ENCODE peak calls at places on chromosomes 6 and 20, in four cellular contexts. S is AG04450; E is naive thymus-derived CD4-positive, alpha-beta T cell; Y is AG10803. B is an unnamed sample.
A peak's percentile ranks its signal among the peaks of the same experiment; 100 is the strongest.

GRCh38 chr6:105359419-105360366 is 43.2 kb downstream of the PREP start:
- DNase-seq in S (peak; percentile 81), E (no peak), Y (peak; percentile 93), B (peak; percentile 69)

GRCh38 chr6:37459981-37460800 is 27.2 kb downstream of the CMTR1 start:
- DNase-seq in S (no peak), E (no peak), Y (no peak), B (no peak)

GRCh38 chr20:34112600-34113061 is 588 bp upstream of the EIF2S2 start:
- DNase-seq in S (no peak), E (no peak), Y (peak; percentile 55), B (peak; percentile 13)

GRCh38 chr6:92577077-92577719 is 842.2 kb downstream of the EPHA7 start:
- DNase-seq in S (peak; percentile 10), E (no peak), Y (peak; percentile 68), B (no peak)

GRCh38 chr6:11970114-11970513 is 42.0 kb upstream of the HIVEP1 start:
- DNase-seq in S (no peak), E (no peak), Y (no peak), B (no peak)

GRCh38 chr6:71855406-71855805 is 30.9 kb upstream of the RIMS1 start:
- DNase-seq in S (no peak), E (no peak), Y (peak; percentile 9), B (no peak)

GRCh38 chr6:167811689-167812487 is 14.8 kb upstream of the AFDN start:
- DNase-seq in S (no peak), E (no peak), Y (no peak), B (no peak)

GRCh38 chr6:110355727-110356126 is 2.4 kb downstream of the METTL24 start:
- DNase-seq in S (no peak), E (no peak), Y (no peak), B (no peak)

GRCh38 chr20:58043122-58043865 is 185.2 kb downstream of the ANKRD60 start:
- DNase-seq in S (no peak), E (no peak), Y (no peak), B (no peak)

GRCh38 chr20:56776345-56776744 is 147.2 kb downstream of the TFAP2C start:
- DNase-seq in S (no peak), E (no peak), Y (no peak), B (no peak)

GRCh38 chr20:62891111-62891510 is 29.5 kb upstream of the TCFL5 start:
- DNase-seq in S (no peak), E (peak; percentile 53), Y (no peak), B (no peak)

GRCh38 chr20:33576432-33576883 is 85.7 kb upstream of the C20orf144 start:
- DNase-seq in S (no peak), E (no peak), Y (no peak), B (no peak)

GRCh38 chr20:23233341-23233740 is 117.2 kb upstream of the NXT1 start:
- DNase-seq in S (no peak), E (no peak), Y (no peak), B (no peak)

GRCh38 chr6:70379473-70380013 is 33.8 kb upstream of the FAM135A start:
- DNase-seq in S (no peak), E (no peak), Y (no peak), B (no peak)

GRCh38 chr6:161162722-161163121 is 111.1 kb downstream of the AGPAT4 start:
- DNase-seq in S (no peak), E (no peak), Y (no peak), B (no peak)

GRCh38 chr6:132669690-132670291 is 10.8 kb upstream of the TAAR1 start:
- DNase-seq in S (no peak), E (peak; percentile 27), Y (peak; percentile 43), B (no peak)

GRCh38 chr6:34560366-34561226 is 4.5 kb upstream of the SPDEF start:
- DNase-seq in S (no peak), E (no peak), Y (peak; percentile 17), B (no peak)

GRCh38 chr6:18746727-18747126 is 359.6 kb downstream of the RNF144B start:
- DNase-seq in S (no peak), E (no peak), Y (no peak), B (no peak)

GRCh38 chr6:106642476-106642875 is 13.1 kb downstream of the QRSL1 start:
- DNase-seq in S (no peak), E (no peak), Y (no peak), B (no peak)

GRCh38 chr6:170174124-170174770 is 116.6 kb downstream of the DLL1 start:
- DNase-seq in S (no peak), E (no peak), Y (no peak), B (no peak)

GRCh38 chr20:4610871-4611270 is 110.8 kb upstream of the PRND start:
- DNase-seq in S (no peak), E (no peak), Y (no peak), B (no peak)

GRCh38 chr20:35768731-35769664 is 2.8 kb upstream of the PHF20 start:
- DNase-seq in S (peak; percentile 94), E (no peak), Y (peak; percentile 99), B (peak; percentile 92)

GRCh38 chr6:125738276-125738675 is 11.2 kb upstream of the HEY2 start:
- DNase-seq in S (no peak), E (no peak), Y (no peak), B (no peak)

GRCh38 chr6:107819976-107820551 is 4.0 kb downstream of the SCML4 start:
- DNase-seq in S (no peak), E (peak; percentile 53), Y (no peak), B (no peak)

GRCh38 chr6:89599727-89600126 is 38.8 kb downstream of the LYRM2 start:
- DNase-seq in S (no peak), E (no peak), Y (no peak), B (no peak)

GRCh38 chr6:105849741-105850140 is 236.4 kb upstream of the PRDM1 start:
- DNase-seq in S (no peak), E (no peak), Y (peak; percentile 15), B (no peak)

GRCh38 chr20:53774487-53775203 is 181.0 kb upstream of the ZNF217 start:
- DNase-seq in S (peak; percentile 65), E (no peak), Y (peak; percentile 96), B (peak; percentile 96)

GRCh38 chr6:36783603-36784378 is 55.5 kb downstream of the CPNE5 start:
- DNase-seq in S (no peak), E (no peak), Y (no peak), B (no peak)

GRCh38 chr6:25010917-25011625 is 75.3 kb upstream of the RIPOR2 start:
- DNase-seq in S (no peak), E (no peak), Y (peak; percentile 55), B (no peak)

GRCh38 chr6:81003156-81003555 is 749.3 kb downstream of the TENT5A start:
- DNase-seq in S (no peak), E (no peak), Y (peak; percentile 15), B (peak; percentile 6)

GRCh38 chr20:4814696-4815252 is 93.1 kb downstream of the PRND start:
- DNase-seq in S (no peak), E (no peak), Y (no peak), B (no peak)

GRCh38 chr6:24394777-24395437 is 7.8 kb upstream of the MRS2 start:
- DNase-seq in S (peak; percentile 41), E (no peak), Y (peak; percentile 85), B (peak; percentile 44)

GRCh38 chr6:118724211-118724610 is 72.8 kb upstream of the CEP85L start:
- DNase-seq in S (no peak), E (no peak), Y (no peak), B (no peak)

GRCh38 chr6:34195726-34196115 is 41.0 kb upstream of the HMGA1 start:
- DNase-seq in S (no peak), E (no peak), Y (no peak), B (no peak)

GRCh38 chr6:32941412-32941784 is 570 bp upstream of the HLA-DMB start:
- DNase-seq in S (no peak), E (peak; percentile 47), Y (no peak), B (no peak)

GRCh38 chr6:129835691-129836090 is 25.4 kb downstream of the TMEM244 start:
- DNase-seq in S (no peak), E (no peak), Y (no peak), B (no peak)

GRCh38 chr6:1618305-1619105 is 8.8 kb downstream of the FOXC1 start:
- DNase-seq in S (no peak), E (no peak), Y (no peak), B (no peak)

GRCh38 chr20:58374906-58375760 is 13.9 kb upstream of the VAPB start:
- DNase-seq in S (no peak), E (no peak), Y (peak; percentile 58), B (no peak)

GRCh38 chr6:109783245-109783990 is 92.3 kb downstream of the FIG4 start:
- DNase-seq in S (no peak), E (no peak), Y (no peak), B (no peak)

GRCh38 chr6:151763303-151763702 is 44.2 kb upstream of the ESR1 start:
- DNase-seq in S (no peak), E (no peak), Y (peak; percentile 67), B (no peak)

GRCh38 chr6:2714359-2714895 is 36.3 kb downstream of the MYLK4 start:
- DNase-seq in S (peak; percentile 54), E (no peak), Y (peak; percentile 80), B (peak; percentile 56)
- H3K4me3 ChIP-seq in S (no peak overlapping the region), E (no peak overlapping the region), Y (no peak overlapping the region), B (no peak overlapping the region)

DNA sequence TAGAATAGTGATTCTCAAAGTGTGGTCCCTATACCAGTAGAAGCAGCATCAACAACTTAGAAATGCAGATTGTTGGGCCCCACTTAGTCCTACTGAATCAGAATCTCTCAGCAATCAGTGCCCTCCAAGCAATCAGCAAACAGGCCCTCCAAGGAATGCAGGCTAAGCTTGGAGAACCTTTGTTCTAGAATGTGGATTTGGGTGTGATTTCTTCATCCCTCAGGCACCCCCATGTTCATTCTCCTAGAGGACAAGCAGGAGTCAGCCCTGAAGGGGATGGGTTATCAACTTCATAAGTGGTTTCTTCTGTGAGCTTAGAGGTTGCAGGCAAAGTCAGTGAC is 40.5 kb upstream of the TAF8 start:
- DNase-seq in S (no peak), E (no peak), Y (no peak), B (no peak)
- H3K4me3 ChIP-seq in S (no peak overlapping the region), E (no peak overlapping the region), Y (no peak overlapping the region), B (no peak overlapping the region)

DNA sequence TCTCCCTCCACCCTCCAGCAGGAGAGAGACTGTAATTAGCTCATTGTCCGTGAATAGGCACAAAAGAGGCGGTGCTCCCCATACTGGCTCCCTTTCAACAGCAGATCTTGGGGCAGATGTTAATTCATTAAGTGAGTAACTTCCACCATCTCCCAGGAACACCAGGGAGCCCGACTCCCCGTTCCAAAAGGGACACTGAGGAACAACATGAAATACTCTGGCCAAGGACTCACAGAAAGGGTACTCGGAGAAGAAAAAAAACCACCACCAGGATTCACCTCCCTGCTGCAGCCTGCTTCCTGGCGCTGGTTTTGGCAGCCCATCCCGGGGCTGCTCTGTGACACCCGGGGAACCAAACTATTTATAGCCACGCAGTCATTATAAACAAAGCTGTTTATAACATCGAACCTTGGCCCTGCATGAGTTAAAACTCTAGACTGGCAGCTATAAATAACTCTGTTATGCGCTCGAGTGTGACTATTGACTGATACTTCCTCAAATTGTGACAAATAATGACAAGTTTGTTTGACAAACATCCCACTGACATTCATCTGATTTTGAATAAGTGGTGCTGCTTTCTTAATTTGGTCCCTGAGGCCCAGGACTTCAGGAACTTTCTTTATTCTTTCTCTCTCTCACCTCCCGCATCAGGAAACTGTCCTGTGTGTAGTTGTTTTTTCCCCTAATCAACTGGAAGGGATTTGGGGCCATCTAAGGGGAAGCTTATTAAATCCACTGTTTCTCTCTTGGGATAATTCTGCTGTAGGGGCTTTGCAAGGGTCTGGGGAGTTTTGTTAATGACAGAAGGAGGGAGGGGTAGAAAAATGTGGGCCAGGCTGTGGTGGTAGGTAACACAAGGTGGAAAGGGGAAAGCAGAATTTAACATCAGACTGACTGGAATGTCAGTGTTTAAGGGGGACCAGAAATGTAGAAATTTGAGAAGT is 521.6 kb downstream of the CD83 start:
- DNase-seq in S (no peak), E (no peak), Y (peak; percentile 53), B (no peak)
- H3K4me3 ChIP-seq in S (no peak overlapping the region), E (no peak overlapping the region), Y (peak overlapping the region; percentile 24), B (no peak overlapping the region)

GRCh38 chr6:154479388-154480143 is 30.9 kb downstream of the CNKSR3 start:
- DNase-seq in S (peak; percentile 37), E (no peak), Y (peak; percentile 78), B (peak; percentile 32)
- H3K4me3 ChIP-seq in S (peak overlapping the region; percentile 53), E (no peak overlapping the region), Y (peak overlapping the region; percentile 44), B (peak overlapping the region; percentile 2)

B was measured in BJ.